ENCODE peak calls at places on chromosomes 6 and 20, in six cellular contexts. N is GM12878, X is HepG2, V is upper lobe of left lung, F is HCT116, T is K562. O is an unnamed sample. For H3K27me3, the result is how much of the 10 kb centered on the place peaks cover.

GRCh38 chr6:121430514-121431460 is 4.7 kb upstream of the GJA1 start:
- ATAC-seq in N (no peak), X (peak), V (no peak), F (peak), T (no peak), O (no peak)

GRCh38 chr6:129865013-129865412 is 3.9 kb upstream of the TMEM244 start:
- ATAC-seq in N (no peak), X (peak), V (no peak), F (peak), T (peak), O (no peak)

GRCh38 chr6:142886431-142887170 is 58.4 kb downstream of the HIVEP2 start:
- ATAC-seq in N (peak), X (peak), V (peak), F (peak), T (peak), O (no peak)

GRCh38 chr20:35283441-35284266 is 918 bp downstream of the EIF6 start:
- ATAC-seq in N (peak), X (no peak), V (peak), F (peak), T (no peak), O (no peak)

GRCh38 chr20:32357869-32358631 is at the start of gene ASXL1:
- ATAC-seq in N (peak), X (peak), V (peak), F (peak), T (peak), O (peak)

GRCh38 chr20:52493177-52493711 is 301.7 kb upstream of the ZFP64 start:
- ATAC-seq in N (no peak), X (no peak), V (no peak), F (no peak), T (no peak), O (no peak)

GRCh38 chr6:106591111-106591825 is 38.0 kb downstream of the RTN4IP1 start:
- ATAC-seq in N (no peak), X (no peak), V (no peak), F (peak), T (no peak), O (no peak)

GRCh38 chr20:37288091-37288490 is 1.4 kb upstream of the MANBAL start:
- ATAC-seq in N (no peak), X (no peak), V (peak), F (no peak), T (no peak), O (no peak)

GRCh38 chr6:120473804-120474203 is 860.5 kb downstream of the TBC1D32 start:
- ATAC-seq in N (no peak), X (no peak), V (no peak), F (no peak), T (no peak), O (no peak)

DNA sequence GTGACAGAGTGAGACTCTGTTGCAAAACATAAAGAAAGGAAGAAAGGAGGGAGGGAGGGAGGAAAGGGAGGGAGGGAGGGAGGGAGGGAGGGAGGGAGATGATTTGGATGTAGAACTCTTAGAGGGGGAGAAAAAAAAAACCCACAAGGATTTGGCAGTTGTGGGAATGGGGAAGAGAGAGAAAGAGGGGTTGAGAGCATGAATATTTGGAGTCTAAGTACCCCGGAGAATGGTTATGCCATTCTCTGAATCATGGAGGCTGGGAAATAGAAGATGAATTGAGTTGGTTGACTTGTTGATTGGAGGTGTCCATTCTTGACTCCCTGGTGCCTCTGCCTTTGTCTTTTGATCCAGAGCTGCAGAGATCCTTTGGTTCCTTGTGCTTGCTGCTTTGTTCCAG is 35.7 kb downstream of the RALY start:
- ATAC-seq in N (no peak), X (no peak), V (no peak), F (no peak), T (no peak), O (no peak)
- TF ChIP-seq POLR2AphosphoS5 in N (no peak), X (no peak), V (no peak), F (no peak), T (no peak), O (no peak)

GRCh38 chr20:326645-327031 is 1.3 kb downstream of the SOX12 start:
- ATAC-seq in N (no peak), X (peak), V (no peak), F (no peak), T (peak), O (no peak)

GRCh38 chr20:325043-325888 is at the start of gene SOX12:
- ATAC-seq in N (peak), X (peak), V (peak), F (peak), T (peak), O (peak)

GRCh38 chr20:327041-327945 is 1.9 kb downstream of the SOX12 start:
- ATAC-seq in N (peak), X (peak), V (peak), F (peak), T (peak), O (peak)

GRCh38 chr20:325889-326644 is 715 bp downstream of the SOX12 start:
- ATAC-seq in N (peak), X (no peak), V (no peak), F (no peak), T (peak), O (peak)

DNA sequence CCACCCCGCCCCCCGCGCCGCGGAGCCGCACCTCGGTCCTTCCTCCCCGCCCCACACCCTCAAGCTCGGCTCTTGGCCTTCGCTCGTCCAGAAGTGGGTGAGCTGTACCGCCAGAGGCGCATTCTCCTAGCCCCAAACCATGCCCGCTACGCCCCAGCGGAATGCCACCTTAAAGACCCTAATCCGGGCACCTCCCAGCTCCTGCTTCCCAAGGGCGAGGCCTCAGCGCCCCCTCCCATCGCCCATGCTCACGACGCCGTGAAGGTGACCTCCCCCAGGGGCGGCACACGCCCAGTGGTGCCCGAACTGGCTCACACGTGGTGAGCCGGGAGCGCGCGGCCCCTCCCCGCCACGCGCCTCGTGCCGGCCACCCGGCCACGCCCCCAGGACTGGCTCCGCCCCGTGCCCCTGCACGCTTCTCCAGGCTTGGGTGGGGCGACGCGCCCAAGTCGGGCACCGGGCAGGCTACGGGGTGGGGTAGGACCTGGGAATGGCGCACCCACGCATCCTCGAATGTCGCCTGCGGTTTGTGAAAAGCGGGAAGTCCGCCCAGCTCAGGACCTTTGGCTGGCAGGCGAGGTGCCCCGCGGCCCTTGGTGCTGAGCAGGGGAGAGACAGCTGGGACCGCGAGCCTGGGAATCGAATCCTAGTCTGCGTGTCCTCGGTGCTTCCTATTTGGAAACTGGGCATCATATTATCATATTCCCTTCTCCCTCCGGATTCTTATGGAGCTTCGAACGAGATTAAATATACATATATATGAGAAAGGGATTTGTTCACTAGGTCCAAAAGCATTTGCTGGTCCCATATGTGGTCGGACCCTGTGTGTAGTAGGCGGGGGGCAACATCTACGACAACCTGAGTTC is 942 bp upstream of the SOX12 start:
- ATAC-seq in N (peak), X (peak), V (peak), F (peak), T (peak), O (peak)
- TF ChIP-seq POLR2A in N (peak), X (no peak), V (no peak), F (peak), T (peak), O (peak)

GRCh38 chr6:144394209-144394608 is 109.1 kb downstream of the UTRN start:
- ATAC-seq in N (no peak), X (no peak), V (no peak), F (no peak), T (no peak), O (no peak)
- H3K27me3 ChIP-seq in N (under half), X (under half), V (under half), F (under half), T (under half), O (under half)

GRCh38 chr6:1739220-1739619 is 129.5 kb downstream of the FOXC1 start:
- ATAC-seq in N (peak), X (no peak), V (no peak), F (no peak), T (no peak), O (no peak)
- TF ChIP-seq POLR2AphosphoS5 in N (no peak), X (no peak), V (no peak), F (no peak), T (no peak), O (no peak)

DNA sequence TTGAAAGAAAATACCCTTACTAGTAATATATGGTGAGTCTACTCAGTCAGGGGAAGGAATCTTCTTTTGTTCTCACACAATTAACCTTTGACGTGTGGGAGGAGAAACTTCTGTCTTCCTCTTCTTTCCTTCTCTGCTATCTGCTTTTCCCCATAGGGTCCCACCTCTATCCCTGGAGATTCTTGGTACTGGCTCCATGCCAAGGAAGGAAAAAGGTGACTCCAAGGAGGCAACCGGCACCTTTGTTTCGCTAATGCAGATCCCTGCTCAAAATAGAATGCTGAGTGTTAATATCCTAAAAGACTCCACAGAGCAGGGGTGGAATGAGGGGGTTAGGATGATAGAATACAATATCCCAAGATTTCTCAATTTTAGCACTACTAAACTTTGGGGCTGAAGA is 116.7 kb downstream of the CD164 start:
- ATAC-seq in N (no peak), X (no peak), V (no peak), F (no peak), T (no peak), O (no peak)
- TF ChIP-seq POLR2A in N (no peak), X (no peak), V (no peak), F (no peak), T (no peak), O (no peak)

DNA sequence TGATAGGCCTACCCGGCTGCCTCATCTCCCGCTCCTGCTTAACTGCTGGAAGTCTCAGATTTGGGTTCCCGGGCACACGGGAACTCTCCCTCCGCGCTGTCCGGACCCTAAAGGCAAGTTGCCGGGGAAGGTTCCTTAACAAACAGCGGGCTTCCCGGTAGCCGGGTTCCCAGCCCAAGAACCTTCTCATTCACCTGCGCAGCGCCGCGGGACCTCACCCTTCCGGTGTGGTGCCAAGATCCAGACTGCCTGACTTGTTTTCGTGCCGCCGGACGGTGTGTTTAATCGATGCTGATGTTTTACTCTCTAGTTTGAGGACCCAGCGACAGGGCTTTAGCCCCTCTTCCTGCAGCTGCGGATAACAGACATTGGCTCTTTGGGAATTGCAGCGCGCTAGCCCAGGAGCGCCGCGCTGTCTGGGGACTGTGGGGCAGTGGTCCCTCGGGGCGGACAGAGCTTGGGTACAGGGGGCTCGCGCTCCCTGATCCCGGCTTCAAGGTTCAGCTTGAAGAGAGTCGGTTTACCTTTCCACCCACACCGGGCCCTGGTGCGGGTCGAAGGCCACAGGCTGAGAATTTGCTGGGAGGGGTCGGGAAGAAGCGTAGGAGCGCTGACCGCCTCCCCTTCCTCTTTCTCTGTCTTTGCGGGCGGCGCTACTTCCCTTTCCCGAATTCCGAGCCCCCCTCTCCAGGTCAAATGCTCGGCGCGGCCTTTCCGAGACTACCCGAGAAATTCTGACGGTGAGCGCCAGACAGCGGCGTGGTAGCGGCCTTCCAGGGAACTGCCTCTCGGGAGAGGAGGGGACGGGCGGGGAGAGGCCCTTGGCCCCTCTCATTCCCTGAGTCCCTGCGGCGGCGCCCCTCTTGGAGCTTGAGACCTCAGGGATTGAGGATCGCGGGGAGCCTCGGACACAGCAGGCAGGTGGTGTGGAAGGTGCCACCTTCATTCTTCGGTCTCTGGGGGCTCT is 17.2 kb downstream of the ABT1 start:
- ATAC-seq in N (peak), X (peak), V (peak), F (no peak), T (no peak), O (no peak)
- H3K27me3 ChIP-seq in N (under half), X (under half), V (under half), F (under half), T (under half), O (half or more)

GRCh38 chr6:132063738-132064137 is 112.6 kb upstream of the CCN2 start:
- ATAC-seq in N (no peak), X (peak), V (peak), F (peak), T (no peak), O (peak)
- TF ChIP-seq POLR2AphosphoS5 in N (no peak), X (no peak), V (no peak), F (peak), T (no peak), O (no peak)

GRCh38 chr6:14736231-14736953 is 509.5 kb upstream of the JARID2 start:
- ATAC-seq in N (peak), X (no peak), V (no peak), F (no peak), T (no peak), O (no peak)

GRCh38 chr6:14732226-14732844 is 513.5 kb upstream of the JARID2 start:
- ATAC-seq in N (no peak), X (no peak), V (no peak), F (no peak), T (no peak), O (no peak)

GRCh38 chr6:14732845-14733757 is 512.8 kb upstream of the JARID2 start:
- ATAC-seq in N (no peak), X (no peak), V (no peak), F (peak), T (no peak), O (no peak)

GRCh38 chr6:14734052-14734415 is 511.8 kb upstream of the JARID2 start:
- ATAC-seq in N (no peak), X (no peak), V (no peak), F (peak), T (peak), O (no peak)

GRCh38 chr6:14734416-14735340 is 511.2 kb upstream of the JARID2 start:
- ATAC-seq in N (peak), X (no peak), V (peak), F (peak), T (peak), O (no peak)
- TF ChIP-seq POLR2A in N (no peak), X (no peak), V (no peak), F (no peak), T (no peak), O (no peak)

GRCh38 chr20:46315311-46315710 is 7.0 kb upstream of the CDH22 start:
- ATAC-seq in N (no peak), X (peak), V (no peak), F (no peak), T (no peak), O (no peak)
- H3K27me3 ChIP-seq in N (under half), X (under half), V (under half), F (under half), T (under half), O (half or more)